ENCODE peak calls at places on chromosomes 2 and 18, in nine cellular contexts. One of them, this sample, is unnamed.

GRCh38 chr2:205448189-205448588 is 234.1 kb upstream of the NRP2 start:
- DNase-seq in GM13977: no peak
- DNase-seq in GM06990: no peak
- DNase-seq in AG04450: no peak
- DNase-seq in fibroblast of mammary gland: no peak
- DNase-seq in GM23338: no peak
- DNase-seq in CD4-positive, alpha-beta T cell: no peak
- DNase-seq in CD8-positive, alpha-beta T cell: no peak
- DNase-seq in upper lobe of left lung: no peak
- DNase-seq in this sample: no peak

GRCh38 chr2:164766931-164767330 is 74.7 kb downstream of the COBLL1 start:
- DNase-seq in GM13977: no peak
- DNase-seq in GM06990: no peak
- DNase-seq in AG04450: no peak
- DNase-seq in fibroblast of mammary gland: no peak
- DNase-seq in GM23338: no peak
- DNase-seq in CD4-positive, alpha-beta T cell: no peak
- DNase-seq in CD8-positive, alpha-beta T cell: no peak
- DNase-seq in upper lobe of left lung: no peak
- DNase-seq in this sample: no peak

GRCh38 chr2:120531365-120531764 is 185.4 kb downstream of the INHBB start:
- DNase-seq in GM13977: no peak
- DNase-seq in GM06990: no peak
- DNase-seq in AG04450: no peak
- DNase-seq in fibroblast of mammary gland: peak; percentile 47
- DNase-seq in GM23338: no peak
- DNase-seq in CD4-positive, alpha-beta T cell: no peak
- DNase-seq in CD8-positive, alpha-beta T cell: no peak
- DNase-seq in upper lobe of left lung: no peak
- DNase-seq in this sample: no peak

GRCh38 chr2:54483426-54483825 is 27.3 kb downstream of the SPTBN1 start:
- DNase-seq in GM13977: no peak
- DNase-seq in GM06990: no peak
- DNase-seq in AG04450: no peak
- DNase-seq in fibroblast of mammary gland: peak; percentile 76
- DNase-seq in GM23338: no peak
- DNase-seq in CD4-positive, alpha-beta T cell: no peak
- DNase-seq in CD8-positive, alpha-beta T cell: no peak
- DNase-seq in upper lobe of left lung: no peak
- DNase-seq in this sample: no peak

GRCh38 chr2:178119181-178119922 is 7.1 kb downstream of the RBM45 start:
- DNase-seq in GM13977: no peak
- DNase-seq in GM06990: no peak
- DNase-seq in AG04450: no peak
- DNase-seq in fibroblast of mammary gland: no peak
- DNase-seq in GM23338: no peak
- DNase-seq in CD4-positive, alpha-beta T cell: no peak
- DNase-seq in CD8-positive, alpha-beta T cell: no peak
- DNase-seq in upper lobe of left lung: no peak
- DNase-seq in this sample: no peak

GRCh38 chr2:233814063-233814435 is 35.9 kb downstream of the MROH2A start:
- DNase-seq in GM13977: no peak
- DNase-seq in GM06990: no peak
- DNase-seq in AG04450: no peak
- DNase-seq in fibroblast of mammary gland: peak; percentile 20
- DNase-seq in GM23338: peak; percentile 60
- DNase-seq in CD4-positive, alpha-beta T cell: peak; percentile 5
- DNase-seq in CD8-positive, alpha-beta T cell: no peak
- DNase-seq in upper lobe of left lung: no peak
- DNase-seq in this sample: no peak

GRCh38 chr18:74661690-74662089 is 64.0 kb downstream of the ZNF407 start:
- DNase-seq in GM13977: no peak
- DNase-seq in GM06990: no peak
- DNase-seq in AG04450: no peak
- DNase-seq in fibroblast of mammary gland: no peak
- DNase-seq in GM23338: peak; percentile 48
- DNase-seq in CD4-positive, alpha-beta T cell: no peak
- DNase-seq in CD8-positive, alpha-beta T cell: no peak
- DNase-seq in upper lobe of left lung: no peak
- DNase-seq in this sample: no peak

GRCh38 chr18:907171-907879 is 2.7 kb downstream of the ADCYAP1 start:
- DNase-seq in GM13977: peak; percentile 34
- DNase-seq in GM06990: no peak
- DNase-seq in AG04450: no peak
- DNase-seq in fibroblast of mammary gland: no peak
- DNase-seq in GM23338: peak; percentile 61
- DNase-seq in CD4-positive, alpha-beta T cell: no peak
- DNase-seq in CD8-positive, alpha-beta T cell: no peak
- DNase-seq in upper lobe of left lung: no peak
- DNase-seq in this sample: no peak

GRCh38 chr2:128377071-128377910 is 58.6 kb upstream of the HS6ST1 start:
- DNase-seq in GM13977: no peak
- DNase-seq in GM06990: no peak
- DNase-seq in AG04450: no peak
- DNase-seq in fibroblast of mammary gland: no peak
- DNase-seq in GM23338: no peak
- DNase-seq in CD4-positive, alpha-beta T cell: peak; percentile 20
- DNase-seq in CD8-positive, alpha-beta T cell: no peak
- DNase-seq in upper lobe of left lung: no peak
- DNase-seq in this sample: no peak

GRCh38 chr2:13000644-13001375 is 284.1 kb downstream of the TRIB2 start:
- DNase-seq in GM13977: no peak
- DNase-seq in GM06990: no peak
- DNase-seq in AG04450: no peak
- DNase-seq in fibroblast of mammary gland: peak; percentile 23
- DNase-seq in GM23338: peak; percentile 20
- DNase-seq in CD4-positive, alpha-beta T cell: no peak
- DNase-seq in CD8-positive, alpha-beta T cell: no peak
- DNase-seq in upper lobe of left lung: no peak
- DNase-seq in this sample: no peak

GRCh38 chr2:54624611-54625071 is 98.8 kb upstream of the EML6 start:
- DNase-seq in GM13977: no peak
- DNase-seq in GM06990: no peak
- DNase-seq in AG04450: no peak
- DNase-seq in fibroblast of mammary gland: peak; percentile 32
- DNase-seq in GM23338: no peak
- DNase-seq in CD4-positive, alpha-beta T cell: no peak
- DNase-seq in CD8-positive, alpha-beta T cell: no peak
- DNase-seq in upper lobe of left lung: no peak
- DNase-seq in this sample: no peak

GRCh38 chr2:102144128-102144527 is 1.6 kb downstream of the IL1R1 start:
- DNase-seq in GM13977: no peak
- DNase-seq in GM06990: no peak
- DNase-seq in AG04450: no peak
- DNase-seq in fibroblast of mammary gland: peak; percentile 70
- DNase-seq in GM23338: no peak
- DNase-seq in CD4-positive, alpha-beta T cell: no peak
- DNase-seq in CD8-positive, alpha-beta T cell: no peak
- DNase-seq in upper lobe of left lung: no peak
- DNase-seq in this sample: no peak

GRCh38 chr18:54557958-54558357 is 33.1 kb upstream of the DYNAP start:
- DNase-seq in GM13977: no peak
- DNase-seq in GM06990: no peak
- DNase-seq in AG04450: no peak
- DNase-seq in fibroblast of mammary gland: no peak
- DNase-seq in GM23338: no peak
- DNase-seq in CD4-positive, alpha-beta T cell: no peak
- DNase-seq in CD8-positive, alpha-beta T cell: no peak
- DNase-seq in upper lobe of left lung: no peak
- DNase-seq in this sample: no peak

GRCh38 chr2:45567974-45568789 is 42.9 kb downstream of the SRBD1 start:
- DNase-seq in GM13977: peak; percentile 55
- DNase-seq in GM06990: peak; percentile 68
- DNase-seq in AG04450: no peak
- DNase-seq in fibroblast of mammary gland: peak; percentile 12
- DNase-seq in GM23338: no peak
- DNase-seq in CD4-positive, alpha-beta T cell: no peak
- DNase-seq in CD8-positive, alpha-beta T cell: no peak
- DNase-seq in upper lobe of left lung: no peak
- DNase-seq in this sample: no peak

GRCh38 chr2:218229239-218229638 is 12.2 kb downstream of the ARPC2 start:
- DNase-seq in GM13977: peak; percentile 75
- DNase-seq in GM06990: peak; percentile 75
- DNase-seq in AG04450: peak; percentile 62
- DNase-seq in fibroblast of mammary gland: peak; percentile 74
- DNase-seq in GM23338: no peak
- DNase-seq in CD4-positive, alpha-beta T cell: no peak
- DNase-seq in CD8-positive, alpha-beta T cell: peak; percentile 49
- DNase-seq in upper lobe of left lung: peak; percentile 56
- DNase-seq in this sample: no peak

GRCh38 chr2:218233543-218233942 is 16.6 kb downstream of the ARPC2 start:
- DNase-seq in GM13977: no peak
- DNase-seq in GM06990: no peak
- DNase-seq in AG04450: no peak
- DNase-seq in fibroblast of mammary gland: no peak
- DNase-seq in GM23338: no peak
- DNase-seq in CD4-positive, alpha-beta T cell: no peak
- DNase-seq in CD8-positive, alpha-beta T cell: no peak
- DNase-seq in upper lobe of left lung: no peak
- DNase-seq in this sample: no peak

GRCh38 chr2:218228366-218229092 is 11.5 kb downstream of the ARPC2 start:
- DNase-seq in GM13977: no peak
- DNase-seq in GM06990: no peak
- DNase-seq in AG04450: no peak
- DNase-seq in fibroblast of mammary gland: peak; percentile 33
- DNase-seq in GM23338: no peak
- DNase-seq in CD4-positive, alpha-beta T cell: no peak
- DNase-seq in CD8-positive, alpha-beta T cell: no peak
- DNase-seq in upper lobe of left lung: no peak
- DNase-seq in this sample: no peak

GRCh38 chr2:218229851-218230250 is 12.9 kb downstream of the ARPC2 start:
- DNase-seq in GM13977: no peak
- DNase-seq in GM06990: no peak
- DNase-seq in AG04450: no peak
- DNase-seq in fibroblast of mammary gland: no peak
- DNase-seq in GM23338: no peak
- DNase-seq in CD4-positive, alpha-beta T cell: no peak
- DNase-seq in CD8-positive, alpha-beta T cell: no peak
- DNase-seq in upper lobe of left lung: no peak
- DNase-seq in this sample: no peak

GRCh38 chr2:218230882-218231281 is 13.9 kb downstream of the ARPC2 start:
- DNase-seq in GM13977: no peak
- DNase-seq in GM06990: no peak
- DNase-seq in AG04450: no peak
- DNase-seq in fibroblast of mammary gland: peak; percentile 49
- DNase-seq in GM23338: peak; percentile 37
- DNase-seq in CD4-positive, alpha-beta T cell: no peak
- DNase-seq in CD8-positive, alpha-beta T cell: peak; percentile 37
- DNase-seq in upper lobe of left lung: no peak
- DNase-seq in this sample: no peak
- TF ChIP-seq CTCF in GM13977: peak; percentile 8
- TF ChIP-seq CTCF in GM06990: peak; percentile 9
- TF ChIP-seq CTCF in AG04450: peak; percentile 28
- TF ChIP-seq CTCF in fibroblast of mammary gland: peak; percentile 39
- TF ChIP-seq CTCF in GM23338: no peak
- TF ChIP-seq CTCF in CD4-positive, alpha-beta T cell: peak; percentile 26
- TF ChIP-seq CTCF in CD8-positive, alpha-beta T cell: peak; percentile 33
- TF ChIP-seq CTCF in upper lobe of left lung: peak; percentile 30
- TF ChIP-seq CTCF in this sample: peak; percentile 27

DNA sequence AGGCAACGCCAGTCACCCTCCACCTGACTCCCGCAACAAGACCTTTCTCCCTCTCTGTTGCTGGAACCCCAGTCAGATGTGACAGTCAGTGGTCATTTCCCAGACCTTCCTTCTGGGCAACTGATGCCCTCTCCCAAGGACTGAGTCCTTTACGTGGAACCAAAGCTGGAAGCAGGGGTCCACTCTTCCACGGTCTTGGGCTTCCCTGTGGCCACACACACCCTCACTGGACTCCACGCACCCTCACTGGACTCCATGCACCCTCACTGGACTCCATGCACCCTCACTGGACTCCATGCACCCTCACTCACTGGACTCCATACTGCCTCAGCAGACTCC is 7.1 kb downstream of the PTMA start:
- DNase-seq in GM13977: no peak
- DNase-seq in GM06990: no peak
- DNase-seq in AG04450: no peak
- DNase-seq in fibroblast of mammary gland: no peak
- DNase-seq in GM23338: no peak
- DNase-seq in CD4-positive, alpha-beta T cell: no peak
- DNase-seq in CD8-positive, alpha-beta T cell: no peak
- DNase-seq in upper lobe of left lung: no peak
- DNase-seq in this sample: no peak
- TF ChIP-seq CTCF in GM13977: no peak
- TF ChIP-seq CTCF in GM06990: no peak
- TF ChIP-seq CTCF in AG04450: no peak
- TF ChIP-seq CTCF in fibroblast of mammary gland: no peak
- TF ChIP-seq CTCF in GM23338: no peak
- TF ChIP-seq CTCF in CD4-positive, alpha-beta T cell: no peak
- TF ChIP-seq CTCF in CD8-positive, alpha-beta T cell: peak; percentile 2
- TF ChIP-seq CTCF in upper lobe of left lung: no peak
- TF ChIP-seq CTCF in this sample: no peak

GRCh38 chr2:125471963-125472362 is 1184.0 kb upstream of the GYPC start:
- DNase-seq in GM13977: peak; percentile 39
- DNase-seq in GM06990: peak; percentile 11
- DNase-seq in AG04450: peak; percentile 10
- DNase-seq in fibroblast of mammary gland: no peak
- DNase-seq in GM23338: peak; percentile 83
- DNase-seq in CD4-positive, alpha-beta T cell: no peak
- DNase-seq in CD8-positive, alpha-beta T cell: no peak
- DNase-seq in upper lobe of left lung: no peak
- DNase-seq in this sample: peak; percentile 54
- TF ChIP-seq CTCF in GM13977: peak; percentile 75
- TF ChIP-seq CTCF in GM06990: peak; percentile 75
- TF ChIP-seq CTCF in AG04450: peak; percentile 86
- TF ChIP-seq CTCF in fibroblast of mammary gland: no peak
- TF ChIP-seq CTCF in GM23338: peak; percentile 92
- TF ChIP-seq CTCF in CD4-positive, alpha-beta T cell: no peak
- TF ChIP-seq CTCF in CD8-positive, alpha-beta T cell: no peak
- TF ChIP-seq CTCF in upper lobe of left lung: no peak
- TF ChIP-seq CTCF in this sample: peak; percentile 74

GRCh38 chr2:96537734-96538486 is 1.4 kb downstream of the ARID5A start:
- DNase-seq in GM13977: no peak
- DNase-seq in GM06990: peak; percentile 58
- DNase-seq in AG04450: no peak
- DNase-seq in fibroblast of mammary gland: no peak
- DNase-seq in GM23338: peak; percentile 42
- DNase-seq in CD4-positive, alpha-beta T cell: peak; percentile 60
- DNase-seq in CD8-positive, alpha-beta T cell: peak; percentile 88
- DNase-seq in upper lobe of left lung: no peak
- DNase-seq in this sample: no peak

GRCh38 chr2:96537066-96537733 is 648 bp downstream of the ARID5A start:
- DNase-seq in GM13977: peak; percentile 90
- DNase-seq in GM06990: peak; percentile 91
- DNase-seq in AG04450: no peak
- DNase-seq in fibroblast of mammary gland: peak; percentile 30
- DNase-seq in GM23338: peak; percentile 62
- DNase-seq in CD4-positive, alpha-beta T cell: peak; percentile 85
- DNase-seq in CD8-positive, alpha-beta T cell: peak; percentile 95
- DNase-seq in upper lobe of left lung: peak; percentile 87
- DNase-seq in this sample: no peak

GRCh38 chr2:96534701-96535181 is 1.8 kb upstream of the ARID5A start:
- DNase-seq in GM13977: no peak
- DNase-seq in GM06990: no peak
- DNase-seq in AG04450: no peak
- DNase-seq in fibroblast of mammary gland: no peak
- DNase-seq in GM23338: no peak
- DNase-seq in CD4-positive, alpha-beta T cell: no peak
- DNase-seq in CD8-positive, alpha-beta T cell: no peak
- DNase-seq in upper lobe of left lung: no peak
- DNase-seq in this sample: no peak

GRCh38 chr2:96535331-96535730 is 1.2 kb upstream of the ARID5A start:
- DNase-seq in GM13977: no peak
- DNase-seq in GM06990: no peak
- DNase-seq in AG04450: no peak
- DNase-seq in fibroblast of mammary gland: no peak
- DNase-seq in GM23338: no peak
- DNase-seq in CD4-positive, alpha-beta T cell: no peak
- DNase-seq in CD8-positive, alpha-beta T cell: no peak
- DNase-seq in upper lobe of left lung: no peak
- DNase-seq in this sample: no peak

GRCh38 chr2:96536445-96537065 is at the start of gene ARID5A:
- DNase-seq in GM13977: peak; percentile 93
- DNase-seq in GM06990: peak; percentile 95
- DNase-seq in AG04450: peak; percentile 53
- DNase-seq in fibroblast of mammary gland: peak; percentile 76
- DNase-seq in GM23338: peak; percentile 97
- DNase-seq in CD4-positive, alpha-beta T cell: peak; percentile 91
- DNase-seq in CD8-positive, alpha-beta T cell: peak; percentile 94
- DNase-seq in upper lobe of left lung: peak; percentile 98
- DNase-seq in this sample: peak; percentile 85
- TF ChIP-seq CTCF in GM13977: no peak
- TF ChIP-seq CTCF in GM06990: no peak
- TF ChIP-seq CTCF in AG04450: peak; percentile 47
- TF ChIP-seq CTCF in fibroblast of mammary gland: no peak
- TF ChIP-seq CTCF in GM23338: no peak
- TF ChIP-seq CTCF in CD4-positive, alpha-beta T cell: peak; percentile 53
- TF ChIP-seq CTCF in CD8-positive, alpha-beta T cell: peak; percentile 48
- TF ChIP-seq CTCF in upper lobe of left lung: peak; percentile 73
- TF ChIP-seq CTCF in this sample: peak; percentile 55